ENCODE peak calls at places on chromosome 9, in four cellular contexts. I, W, Z and A are unnamed samples. For H3K27me3 and H3K4me1, the result is how much of the 10 kb centered on the place peaks cover.

GRCh38 chr9:94772654-94773303 is 46.3 kb downstream of the AOPEP start:
- DNase-seq in W (no peak), Z (no peak), I (no peak), A (no peak)

GRCh38 chr9:121735792-121736130 is 84.3 kb downstream of the DAB2IP start:
- DNase-seq in W (no peak), I (no peak), Z (no peak), A (no peak)

GRCh38 chr9:110753734-110754231 is 85.2 kb downstream of the MUSK start:
- DNase-seq in I (no peak), W (no peak), Z (no peak), A (no peak)

GRCh38 chr9:133938670-133939258 is 53.4 kb downstream of the VAV2 start:
- DNase-seq in Z (no peak), W (no peak), I (no peak), A (no peak)

GRCh38 chr9:114288233-114289051 is 34.5 kb upstream of the ORM1 start:
- DNase-seq in I (peak), W (no peak), Z (no peak), A (no peak)

GRCh38 chr9:87713278-87713989 is 12.5 kb upstream of the CTSL start:
- DNase-seq in Z (peak), I (peak), W (no peak), A (peak)

GRCh38 chr9:121559183-121559582 is 59.5 kb upstream of the GGTA1 start:
- DNase-seq in I (no peak), Z (no peak), W (no peak), A (no peak)

GRCh38 chr9:81071108-81071507 is 618.2 kb downstream of the TLE1 start:
- DNase-seq in I (no peak), W (no peak), Z (no peak), A (no peak)

GRCh38 chr9:91716815-91717214 is 233.2 kb downstream of the ROR2 start:
- DNase-seq in I (no peak), W (no peak), Z (no peak), A (no peak)

GRCh38 chr9:91716239-91716638 is 233.8 kb downstream of the ROR2 start:
- DNase-seq in W (no peak), Z (no peak), I (no peak), A (no peak)

GRCh38 chr9:91712811-91713210 is 237.2 kb downstream of the ROR2 start:
- DNase-seq in Z (no peak), I (no peak), W (no peak), A (no peak)

GRCh38 chr9:91714020-91714721 is 235.9 kb downstream of the ROR2 start:
- DNase-seq in I (no peak), W (peak), Z (peak), A (no peak)

GRCh38 chr9:91714874-91715615 is 235.0 kb downstream of the ROR2 start:
- DNase-seq in I (no peak), Z (no peak), W (no peak), A (no peak)
- H3K27me3 ChIP-seq in I (under half), Z (under half), W (under half), A (under half)

DNA sequence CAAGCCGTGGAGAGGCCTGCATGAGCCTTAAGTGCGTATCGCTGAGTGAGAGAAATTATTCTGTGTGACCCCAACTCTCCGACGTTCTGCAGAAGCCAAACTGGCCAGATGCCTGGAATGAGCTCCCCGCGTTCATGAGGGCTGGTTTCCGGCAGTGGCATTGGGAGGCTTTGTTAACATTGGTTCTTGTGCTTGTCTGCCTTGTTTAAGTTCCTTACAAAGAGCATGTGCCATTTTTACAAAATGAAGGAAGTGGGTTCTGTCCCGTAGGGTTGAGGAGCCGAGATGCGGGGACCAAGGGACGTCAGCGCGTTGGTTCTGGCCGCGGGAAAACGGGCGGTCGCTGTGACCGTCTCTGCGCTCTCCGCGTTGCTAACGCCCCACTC is 13.2 kb downstream of the RABL6 start:
- DNase-seq in I (no peak), Z (no peak), W (no peak), A (no peak)
- H3K4me1 ChIP-seq in I (under half), Z (under half), W (under half), A (under half)

GRCh38 chr9:77018058-77019009 is 1.1 kb upstream of the FOXB2 start:
- DNase-seq in I (peak), W (no peak), Z (no peak), A (no peak)

GRCh38 chr9:77017505-77017894 is 2.0 kb upstream of the FOXB2 start:
- DNase-seq in I (no peak), W (no peak), Z (no peak), A (no peak)

GRCh38 chr9:77020438-77021264 is 1.2 kb downstream of the FOXB2 start:
- DNase-seq in Z (no peak), W (no peak), I (no peak), A (no peak)

GRCh38 chr9:77019810-77020437 is 469 bp downstream of the FOXB2 start:
- DNase-seq in Z (no peak), W (no peak), I (no peak), A (no peak)

GRCh38 chr9:77019010-77019809 is at the start of gene FOXB2:
- DNase-seq in W (no peak), I (no peak), Z (no peak), A (no peak)
- H3K27me3 ChIP-seq in W (half or more), I (under half), Z (under half), A (half or more)

GRCh38 chr9:88812938-88813670 is 178.2 kb upstream of the S1PR3 start:
- DNase-seq in Z (no peak), I (no peak), W (no peak), A (no peak)
- H3K4me1 ChIP-seq in Z (under half), I (under half), W (under half), A (under half)

GRCh38 chr9:35108946-35109575 is 6.1 kb upstream of the STOML2 start:
- DNase-seq in I (peak), W (no peak), Z (no peak), A (no peak)

GRCh38 chr9:35110327-35110758 is 5.3 kb downstream of the ATOSB start:
- DNase-seq in I (peak), W (no peak), Z (no peak), A (no peak)

GRCh38 chr9:35112257-35113020 is 3.2 kb downstream of the ATOSB start:
- DNase-seq in I (peak), Z (no peak), W (no peak), A (no peak)

GRCh38 chr9:35108461-35108860 is 5.5 kb upstream of the STOML2 start:
- DNase-seq in W (no peak), I (peak), Z (no peak), A (no peak)

GRCh38 chr9:35111006-35111933 is 4.4 kb downstream of the ATOSB start:
- DNase-seq in I (peak), W (peak), Z (peak), A (peak)
- H3K27me3 ChIP-seq in I (under half), W (under half), Z (under half), A (under half)

GRCh38 chr9:68808481-68808880 is 103.4 kb downstream of the PIP5K1B start:
- DNase-seq in Z (no peak), I (no peak), W (no peak), A (no peak)

GRCh38 chr9:68800836-68801235 is 95.8 kb downstream of the PIP5K1B start:
- DNase-seq in W (no peak), Z (no peak), I (no peak), A (no peak)

GRCh38 chr9:68802525-68803015 is 97.5 kb downstream of the PIP5K1B start:
- DNase-seq in I (no peak), W (no peak), Z (no peak), A (no peak)

GRCh38 chr9:68804911-68805889 is 100.2 kb downstream of the PIP5K1B start:
- DNase-seq in I (no peak), Z (peak), W (no peak), A (no peak)

GRCh38 chr9:68805890-68806517 is 101.0 kb downstream of the PIP5K1B start:
- DNase-seq in Z (no peak), W (no peak), I (no peak), A (no peak)
- H3K4me1 ChIP-seq in Z (under half), W (under half), I (under half), A (under half)

DNA sequence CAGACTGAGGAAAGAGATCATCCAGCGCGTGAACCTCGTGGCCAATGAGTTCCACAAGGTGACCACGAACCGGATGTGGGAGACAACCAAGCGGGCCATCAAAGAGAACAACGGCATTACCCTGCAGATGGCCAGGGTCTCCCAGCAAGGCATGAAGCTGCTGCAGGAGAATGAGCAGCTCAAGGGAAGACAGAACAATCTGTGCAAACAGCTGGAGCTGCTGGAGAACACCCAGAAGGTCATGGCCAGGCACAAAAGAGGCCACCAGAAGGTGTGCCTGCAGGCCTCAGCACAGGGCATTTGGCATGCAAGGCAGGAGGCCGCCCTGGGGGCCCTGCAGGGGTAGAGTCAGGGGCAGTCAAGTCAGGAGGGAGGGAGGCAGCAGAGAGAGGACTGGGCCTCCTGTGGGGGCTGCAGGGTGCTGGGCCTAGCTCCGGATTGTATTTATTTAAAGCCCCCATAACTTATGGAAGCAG is 4.2 kb downstream of the PTRH1 start:
- DNase-seq in W (no peak), Z (no peak), I (no peak), A (no peak)
- H3K27me3 ChIP-seq in W (under half), Z (under half), I (under half), A (under half)

GRCh38 chr9:35919212-35920003 is 10.1 kb downstream of the SPAAR start:
- DNase-seq in Z (no peak), I (no peak), W (no peak), A (no peak)

GRCh38 chr9:35918780-35919179 is 9.5 kb downstream of the SPAAR start:
- DNase-seq in W (no peak), I (no peak), Z (no peak), A (no peak)

GRCh38 chr9:35917261-35917660 is 8.0 kb downstream of the SPAAR start:
- DNase-seq in I (no peak), W (no peak), Z (no peak), A (no peak)

GRCh38 chr9:35923598-35923926 is 14.3 kb downstream of the SPAAR start:
- DNase-seq in Z (no peak), W (no peak), I (no peak), A (no peak)

DNA sequence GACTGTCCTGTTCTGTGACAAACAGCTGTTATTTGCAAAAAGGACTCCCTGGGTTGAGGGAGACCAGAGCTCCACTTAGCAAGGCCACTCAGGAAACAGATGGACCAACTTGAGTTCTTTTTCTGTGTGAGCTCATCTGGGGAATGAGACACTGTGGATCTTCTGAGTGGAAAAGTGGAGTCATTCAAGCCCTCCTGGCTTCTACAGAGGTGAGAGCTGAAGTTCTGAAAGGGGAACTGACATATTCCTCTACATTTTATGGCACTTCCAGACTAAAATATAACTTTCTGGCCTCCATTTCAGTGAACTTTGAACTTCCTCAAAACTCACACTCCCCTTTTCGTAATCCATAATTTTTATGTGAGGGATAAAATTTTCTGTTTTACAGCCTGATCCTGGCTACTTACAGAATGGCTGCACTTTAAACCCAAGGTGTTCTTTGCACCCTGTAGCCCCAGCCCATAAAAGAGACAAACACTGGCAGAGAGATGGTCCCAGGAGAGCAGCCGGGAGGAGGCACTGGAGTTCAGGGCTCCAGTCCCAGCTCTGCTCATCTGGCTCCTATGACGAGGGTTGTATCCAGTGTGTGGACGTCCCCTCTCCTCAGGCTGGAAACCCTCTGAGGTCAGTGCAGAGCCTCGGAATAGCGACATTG is 10.8 kb downstream of the SPAAR start:
- DNase-seq in Z (no peak), W (no peak), I (no peak), A (no peak)
- H3K4me1 ChIP-seq in Z (under half), W (under half), I (under half), A (under half)